ENCODE peak calls at places on chromosomes 2 and 18, in six cellular contexts. F is PC-9; P is CD8-positive, alpha-beta memory T cell; Y is upper lobe of right lung; K is naive thymus-derived CD4-positive, alpha-beta T cell; S is NT2/D1. N is an unnamed sample. For H3K4me1, the result is how much of the 10 kb centered on the place peaks cover.

GRCh38 chr2:197168705-197169104 is 141.9 kb downstream of the ANKRD44 start:
- DNase-seq in F (no peak), P (peak), Y (no peak), K (peak), S (peak), N (no peak)

GRCh38 chr2:232300894-232301387 is 77.6 kb upstream of the ALPP start:
- DNase-seq in F (peak), P (no peak), Y (no peak), K (no peak), S (no peak), N (no peak)

GRCh38 chr2:107597507-107597906 is 229.2 kb upstream of the RGPD4 start:
- DNase-seq in F (no peak), P (no peak), Y (no peak), K (no peak), S (no peak), N (no peak)

GRCh38 chr2:217054791-217055190 is 194.9 kb upstream of the TNP1 start:
- DNase-seq in F (no peak), P (no peak), Y (no peak), K (no peak), S (no peak), N (no peak)

GRCh38 chr18:24968233-24968775 is 383.7 kb downstream of the ZNF521 start:
- DNase-seq in F (no peak), P (no peak), Y (no peak), K (no peak), S (no peak), N (no peak)

GRCh38 chr2:109680523-109681297 is 66.5 kb downstream of the SOWAHC start:
- DNase-seq in F (no peak), P (no peak), Y (peak), K (no peak), S (no peak), N (no peak)

GRCh38 chr2:131034122-131035051 is 58.9 kb downstream of the FAM168B start:
- DNase-seq in F (no peak), P (no peak), Y (no peak), K (no peak), S (peak), N (no peak)

GRCh38 chr2:114442545-114442944 is at the start of gene DPP10:
- DNase-seq in F (no peak), P (no peak), Y (no peak), K (no peak), S (peak), N (no peak)

GRCh38 chr2:150135223-150135883 is 352.1 kb downstream of the RND3 start:
- DNase-seq in F (no peak), P (no peak), Y (no peak), K (no peak), S (no peak), N (no peak)

GRCh38 chr18:361941-362913 is 94.4 kb upstream of the THOC1 start:
- DNase-seq in F (peak), P (no peak), Y (no peak), K (no peak), S (no peak), N (no peak)

GRCh38 chr18:60984496-60984895 is 348.7 kb upstream of the CDH20 start:
- DNase-seq in F (no peak), P (no peak), Y (no peak), K (no peak), S (no peak), N (no peak)

GRCh38 chr2:175976758-175977157 is 25.3 kb downstream of the LNPK start:
- DNase-seq in F (no peak), P (no peak), Y (no peak), K (no peak), S (no peak), N (no peak)

GRCh38 chr2:195648780-195649179 is 8.2 kb upstream of the SLC39A10 start:
- DNase-seq in F (no peak), P (no peak), Y (no peak), K (peak), S (no peak), N (no peak)

GRCh38 chr18:2963048-2963447 is 49.9 kb downstream of the LPIN2 start:
- DNase-seq in F (no peak), P (peak), Y (no peak), K (peak), S (no peak), N (no peak)

GRCh38 chr2:226644342-226644957 is 155.2 kb downstream of the IRS1 start:
- DNase-seq in F (no peak), P (no peak), Y (no peak), K (no peak), S (no peak), N (no peak)

GRCh38 chr2:165164201-165164600 is 39.6 kb downstream of the SCN3A start:
- DNase-seq in F (no peak), P (no peak), Y (no peak), K (no peak), S (no peak), N (no peak)

GRCh38 chr2:161355985-161356384 is 47.8 kb downstream of the PSMD14 start:
- DNase-seq in F (no peak), P (no peak), Y (no peak), K (no peak), S (no peak), N (no peak)

GRCh38 chr2:131105950-131106801 is 1.0 kb downstream of the PLEKHB2 start:
- DNase-seq in F (peak), P (peak), Y (peak), K (peak), S (no peak), N (peak)

GRCh38 chr2:23436346-23437099 is 51.5 kb downstream of the KLHL29 start:
- DNase-seq in F (no peak), P (no peak), Y (peak), K (no peak), S (no peak), N (no peak)

GRCh38 chr2:23286765-23287155 is 98.2 kb upstream of the KLHL29 start:
- DNase-seq in F (no peak), P (no peak), Y (no peak), K (no peak), S (no peak), N (no peak)

GRCh38 chr2:201886504-201886903 is 80.2 kb downstream of the CDK15 start:
- DNase-seq in F (peak), P (no peak), Y (no peak), K (no peak), S (no peak), N (no peak)

GRCh38 chr2:2635025-2635528 is 304.0 kb upstream of the MYT1L start:
- DNase-seq in F (no peak), P (no peak), Y (no peak), K (no peak), S (no peak), N (no peak)

GRCh38 chr18:66558773-66559172 is 45.1 kb downstream of the CDH19 start:
- DNase-seq in F (no peak), P (no peak), Y (no peak), K (no peak), S (no peak), N (no peak)

GRCh38 chr2:191618046-191618788 is 59.7 kb upstream of the NABP1 start:
- DNase-seq in F (no peak), P (no peak), Y (no peak), K (no peak), S (no peak), N (no peak)

GRCh38 chr2:140502951-140503630 is 1627.7 kb downstream of the LRP1B start:
- DNase-seq in F (peak), P (no peak), Y (no peak), K (no peak), S (no peak), N (no peak)

GRCh38 chr2:10075101-10075500 is 5.1 kb downstream of the CYS1 start:
- DNase-seq in F (no peak), P (no peak), Y (no peak), K (no peak), S (no peak), N (no peak)

GRCh38 chr2:63763336-63764056 is 78.2 kb upstream of the UGP2 start:
- DNase-seq in F (no peak), P (no peak), Y (no peak), K (no peak), S (no peak), N (no peak)

GRCh38 chr2:219521066-219521880 is 7.0 kb downstream of the ASIC4 start:
- DNase-seq in F (no peak), P (no peak), Y (no peak), K (no peak), S (peak), N (no peak)

GRCh38 chr2:128978155-128978707 is 659.6 kb upstream of the HS6ST1 start:
- DNase-seq in F (no peak), P (no peak), Y (no peak), K (no peak), S (peak), N (no peak)

GRCh38 chr2:96926791-96927190 is 56.9 kb upstream of the SEMA4C start:
- DNase-seq in F (no peak), P (no peak), Y (no peak), K (no peak), S (no peak), N (no peak)
- H3K4me1 ChIP-seq in F (under half), P (under half), Y (under half), K (under half), S (under half), N (under half)

DNA sequence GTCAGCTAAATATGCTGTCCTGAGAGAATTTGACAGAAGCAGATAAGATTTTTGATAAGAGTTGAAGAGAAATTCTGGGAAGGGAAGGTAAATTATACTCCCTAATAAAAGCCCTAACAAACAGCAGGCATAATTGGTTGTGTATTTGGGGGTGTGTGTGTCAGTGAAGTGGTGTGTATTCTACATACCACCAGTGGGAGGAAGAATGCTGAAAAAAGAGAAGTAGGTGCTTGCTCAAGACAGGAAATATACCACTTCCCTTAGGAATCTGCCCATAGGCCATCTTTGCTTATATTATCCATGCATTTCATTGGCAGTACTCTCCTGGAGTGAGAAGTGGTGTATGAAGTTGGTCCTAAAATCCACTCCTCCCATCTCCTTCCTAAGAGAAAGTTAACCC is 76.2 kb downstream of the FMNL2 start:
- DNase-seq in F (no peak), P (no peak), Y (no peak), K (no peak), S (no peak), N (no peak)
- H3K4me1 ChIP-seq in F (half or more), P (under half), Y (under half), K (under half), S (under half), N (under half)

GRCh38 chr2:46719499-46719898 is 196.1 kb downstream of the MCFD2 start:
- DNase-seq in F (no peak), P (no peak), Y (no peak), K (peak), S (no peak), N (no peak)

GRCh38 chr2:46720592-46721185 is 194.9 kb downstream of the MCFD2 start:
- DNase-seq in F (no peak), P (no peak), Y (no peak), K (no peak), S (no peak), N (no peak)

GRCh38 chr2:46722142-46722541 is 193.5 kb downstream of the MCFD2 start:
- DNase-seq in F (no peak), P (no peak), Y (no peak), K (no peak), S (no peak), N (no peak)

GRCh38 chr2:46723346-46723745 is 192.3 kb downstream of the MCFD2 start:
- DNase-seq in F (no peak), P (no peak), Y (no peak), K (no peak), S (no peak), N (no peak)

GRCh38 chr2:46724107-46724506 is 191.5 kb downstream of the MCFD2 start:
- DNase-seq in F (no peak), P (no peak), Y (no peak), K (no peak), S (no peak), N (no peak)
- H3K4me1 ChIP-seq in F (under half), P (under half), Y (under half), K (under half), S (under half), N (half or more)

DNA sequence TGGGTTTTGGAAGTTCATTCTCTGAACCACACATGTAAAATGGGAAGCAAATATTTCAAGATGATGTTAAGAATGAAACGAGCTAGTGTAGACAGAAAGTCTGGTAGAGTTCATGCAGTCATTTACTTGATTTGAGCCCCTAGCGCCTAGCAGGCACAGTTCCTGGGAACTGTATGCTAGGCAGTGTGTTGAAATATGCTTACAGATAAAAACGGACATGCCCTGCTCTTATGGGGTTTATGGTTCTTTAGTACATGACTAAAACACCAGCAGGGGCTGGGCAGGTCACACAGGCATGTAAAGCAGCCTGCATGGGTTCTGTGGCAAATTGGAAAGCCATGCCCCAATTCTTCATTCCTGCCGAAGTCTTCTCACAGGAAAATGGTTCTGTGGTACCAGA is 27.3 kb upstream of the MGAT5 start:
- DNase-seq in F (no peak), P (no peak), Y (no peak), K (no peak), S (no peak), N (no peak)
- H3K4me1 ChIP-seq in F (under half), P (under half), Y (under half), K (under half), S (under half), N (under half)

DNA sequence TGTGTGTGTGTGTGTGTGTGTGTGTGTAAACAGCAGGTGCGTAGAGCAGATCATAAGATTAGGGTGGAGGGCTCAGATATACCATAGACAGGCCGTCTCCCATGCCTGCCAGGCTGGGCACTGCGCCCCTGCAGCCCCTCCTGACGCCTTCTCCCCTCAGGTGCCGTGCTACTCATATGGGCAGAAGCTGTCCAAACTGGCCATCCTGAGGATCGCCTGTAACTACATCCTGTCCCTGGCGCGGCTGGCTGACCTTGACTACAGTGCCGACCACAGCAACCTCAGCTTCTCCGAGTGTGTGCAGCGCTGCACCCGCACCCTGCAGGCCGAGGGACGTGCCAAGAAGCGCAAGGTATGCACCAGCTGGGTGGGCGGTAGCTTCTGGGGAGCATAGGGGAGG is 10.0 kb downstream of the ATOH8 start:
- DNase-seq in F (no peak), P (no peak), Y (no peak), K (no peak), S (no peak), N (no peak)
- H3K4me1 ChIP-seq in F (under half), P (under half), Y (half or more), K (under half), S (under half), N (half or more)

N was measured in thoracic aorta.